ENCODE peak calls at places on chromosomes 5 and 9, in five cellular contexts. E is tibial nerve, N is Peyer's patch, D is prostate gland, W is upper lobe of left lung. I is an unnamed sample.

GRCh38 chr9:88535226-88535931 is 401 bp downstream of the NXNL2 start:
- DNase-seq in E (no peak), N (peak; percentile 59), D (peak; percentile 30), W (peak; percentile 88), I (no peak)

GRCh38 chr9:137275203-137275936 is 2.2 kb upstream of the TOR4A start:
- DNase-seq in E (no peak), N (no peak), D (no peak), W (peak; percentile 77), I (no peak)

GRCh38 chr5:149452007-149452664 is 73.0 kb upstream of the IL17B start:
- DNase-seq in E (no peak), N (peak; percentile 84), D (no peak), W (no peak), I (no peak)

GRCh38 chr9:32384002-32384363 is 460 bp upstream of the ACO1 start:
- DNase-seq in E (no peak), N (no peak), D (no peak), W (no peak), I (no peak)

GRCh38 chr9:99345936-99346335 is 123.9 kb downstream of the SEC61B start:
- DNase-seq in E (no peak), N (no peak), D (no peak), W (no peak), I (no peak)

GRCh38 chr5:76601470-76601869 is 21.7 kb downstream of the F2RL2 start:
- DNase-seq in E (no peak), N (no peak), D (peak; percentile 24), W (no peak), I (no peak)

GRCh38 chr5:142845402-142845901 is 75.3 kb downstream of the ARHGAP26 start:
- DNase-seq in E (no peak), N (no peak), D (no peak), W (no peak), I (no peak)

GRCh38 chr9:22452415-22453010 is 5.9 kb downstream of the DMRTA1 start:
- DNase-seq in E (peak; percentile 48), N (no peak), D (peak; percentile 29), W (no peak), I (peak; percentile 20)

GRCh38 chr5:158051036-158051435 is 192.1 kb upstream of the CLINT1 start:
- DNase-seq in E (no peak), N (no peak), D (no peak), W (no peak), I (no peak)

GRCh38 chr9:112793213-112793810 is 42.8 kb downstream of the SNX30 start:
- DNase-seq in E (peak; percentile 17), N (peak; percentile 82), D (peak; percentile 26), W (no peak), I (peak; percentile 50)

GRCh38 chr9:99140685-99141314 is 35.9 kb downstream of the TGFBR1 start:
- DNase-seq in E (no peak), N (no peak), D (peak; percentile 36), W (no peak), I (peak; percentile 19)

GRCh38 chr5:140205216-140205615 is 30.2 kb downstream of the CYSTM1 start:
- DNase-seq in E (no peak), N (no peak), D (no peak), W (no peak), I (peak; percentile 59)

GRCh38 chr9:38195737-38196161 is 126.7 kb upstream of the SHB start:
- DNase-seq in E (no peak), N (no peak), D (no peak), W (no peak), I (no peak)

GRCh38 chr5:56088967-56089829 is 94.4 kb upstream of the IL6ST start:
- DNase-seq in E (no peak), N (no peak), D (no peak), W (no peak), I (no peak)

GRCh38 chr5:77867914-77868313 is 91.8 kb upstream of the TBCA start:
- DNase-seq in E (no peak), N (no peak), D (no peak), W (no peak), I (no peak)

GRCh38 chr5:151448038-151448985 is 909 bp downstream of the SLC36A1 start:
- DNase-seq in E (no peak), N (peak; percentile 60), D (peak; percentile 22), W (no peak), I (no peak)

GRCh38 chr5:39157679-39158078 is 61.7 kb downstream of the FYB1 start:
- DNase-seq in E (no peak), N (no peak), D (no peak), W (no peak), I (no peak)

GRCh38 chr9:37880916-37881479 is 22.9 kb downstream of the SLC25A51 start:
- DNase-seq in E (no peak), N (no peak), D (no peak), W (no peak), I (no peak)

GRCh38 chr9:92988215-92988731 is 41.0 kb downstream of the FGD3 start:
- DNase-seq in E (no peak), N (no peak), D (no peak), W (no peak), I (no peak)

GRCh38 chr9:117204971-117205370 is 209.9 kb downstream of the ASTN2 start:
- DNase-seq in E (no peak), N (no peak), D (no peak), W (no peak), I (no peak)

GRCh38 chr5:31131381-31131811 is 62.1 kb upstream of the CDH6 start:
- DNase-seq in E (no peak), N (no peak), D (no peak), W (no peak), I (no peak)

GRCh38 chr9:18473551-18474279 is at the start of gene ADAMTSL1:
- DNase-seq in E (no peak), N (no peak), D (peak; percentile 40), W (no peak), I (no peak)

GRCh38 chr5:10705736-10706135 is 55.3 kb downstream of the DAP start:
- DNase-seq in E (no peak), N (no peak), D (no peak), W (no peak), I (no peak)

GRCh38 chr9:34707130-34707529 is 2.8 kb downstream of the CCL21 start:
- DNase-seq in E (no peak), N (no peak), D (no peak), W (no peak), I (no peak)

GRCh38 chr9:34701769-34702736 is 7.9 kb downstream of the CCL21 start:
- DNase-seq in E (peak; percentile 74), N (peak; percentile 92), D (peak; percentile 83), W (peak; percentile 96), I (peak; percentile 70)

DNA sequence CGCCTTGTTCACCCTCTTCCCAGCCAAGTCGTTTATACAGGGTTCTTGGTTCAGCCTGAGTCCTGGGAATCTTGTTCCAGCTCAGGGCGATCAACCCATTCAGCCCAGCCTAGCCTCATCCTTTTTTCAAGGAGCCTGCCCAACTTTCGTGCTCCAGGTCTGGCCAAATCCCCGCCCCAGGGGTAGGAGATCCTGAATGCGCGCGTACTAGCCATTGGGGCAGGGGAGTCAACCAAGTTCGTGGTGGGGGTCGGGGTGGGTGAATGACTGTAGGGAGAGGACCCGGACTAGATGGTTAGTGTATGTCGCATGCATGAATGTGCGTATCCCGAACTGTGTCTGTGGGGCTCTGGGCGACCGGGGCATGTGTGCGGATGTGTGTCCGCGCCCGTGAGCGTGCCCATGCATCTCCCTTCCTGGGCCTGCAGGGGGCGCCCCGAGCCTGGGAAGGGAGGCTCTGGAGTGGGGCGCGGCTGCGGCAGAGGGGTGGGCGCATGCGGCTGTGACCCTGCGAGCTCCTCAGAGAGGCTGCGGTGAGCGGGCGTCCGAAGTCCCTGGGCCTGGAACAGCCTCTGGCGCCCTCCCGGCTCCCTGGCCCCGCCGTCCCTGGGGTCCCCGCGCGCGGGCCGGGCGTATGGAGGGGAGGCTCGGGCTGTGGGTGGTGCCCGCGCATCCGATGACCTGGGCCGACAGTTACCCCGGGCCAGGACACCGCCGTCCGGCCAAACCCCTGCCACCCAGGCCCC is 8.7 kb downstream of the CCL21 start:
- DNase-seq in E (peak; percentile 58), N (peak; percentile 83), D (peak; percentile 46), W (peak; percentile 93), I (peak; percentile 45)
- TF ChIP-seq CTCF in E (peak; percentile 91), N (peak; percentile 72), D (peak; percentile 92), W (peak; percentile 95), I (peak; percentile 92)

DNA sequence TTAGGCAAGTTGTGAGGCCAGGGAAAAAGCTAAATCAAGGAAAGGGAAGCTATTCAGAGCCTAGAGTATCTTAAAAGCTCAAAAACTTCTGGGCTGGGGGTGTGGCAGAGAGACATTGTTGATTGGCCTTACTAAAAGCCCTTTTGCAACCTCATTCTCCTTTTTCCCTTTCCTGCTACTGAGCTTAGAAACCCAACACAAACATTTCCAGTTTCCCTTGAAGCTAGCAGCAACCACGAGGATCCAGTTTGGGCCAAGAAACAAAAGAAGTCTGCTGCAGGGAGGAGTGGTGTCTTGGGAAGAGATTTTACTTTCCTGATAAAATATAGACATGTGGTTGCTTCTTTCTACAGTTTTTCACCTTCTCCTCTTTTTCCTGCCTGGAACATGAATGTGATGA is 135.5 kb upstream of the KLF9 start:
- DNase-seq in E (no peak), N (no peak), D (no peak), W (no peak), I (no peak)
- H3K27ac ChIP-seq in E (peak overlapping the region; percentile 8), N (no peak overlapping the region), D (no peak overlapping the region), W (no peak overlapping the region), I (no peak overlapping the region)

DNA sequence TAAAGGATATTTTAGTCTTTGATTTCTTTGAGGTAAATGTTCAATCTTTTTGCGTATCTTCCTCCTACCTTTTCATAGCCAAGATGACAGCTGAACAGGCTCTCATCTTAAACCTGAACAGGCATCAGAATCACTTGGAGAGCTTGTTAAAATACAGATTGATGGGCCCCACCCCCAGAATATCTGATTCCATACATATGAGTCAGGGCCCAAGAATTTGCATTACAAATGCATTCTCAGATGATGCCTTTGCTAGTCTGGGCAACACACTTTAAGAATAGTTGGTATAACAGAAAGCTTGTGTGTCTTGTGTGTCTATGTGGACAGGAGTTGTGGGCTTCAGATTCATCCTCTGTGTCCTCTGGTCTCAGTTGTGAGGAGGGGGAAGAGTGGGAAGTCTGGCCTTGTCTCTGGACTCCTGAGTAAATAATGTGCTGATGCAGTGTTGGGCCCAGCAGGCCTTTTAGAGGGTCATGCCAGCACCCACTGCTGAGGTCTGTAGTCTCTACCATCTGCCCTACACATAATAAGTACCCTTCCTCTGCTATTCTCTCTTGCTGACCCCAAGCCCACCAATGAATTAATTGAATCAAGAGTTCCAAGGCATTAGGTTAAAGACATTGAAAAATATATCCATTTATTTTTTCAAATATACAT is 43.1 kb downstream of the PTCD2 start:
- DNase-seq in E (no peak), N (no peak), D (no peak), W (no peak), I (no peak)
- TF ChIP-seq POLR2A in E (no peak), N (no peak), D (no peak), W (no peak), I (no peak)

DNA sequence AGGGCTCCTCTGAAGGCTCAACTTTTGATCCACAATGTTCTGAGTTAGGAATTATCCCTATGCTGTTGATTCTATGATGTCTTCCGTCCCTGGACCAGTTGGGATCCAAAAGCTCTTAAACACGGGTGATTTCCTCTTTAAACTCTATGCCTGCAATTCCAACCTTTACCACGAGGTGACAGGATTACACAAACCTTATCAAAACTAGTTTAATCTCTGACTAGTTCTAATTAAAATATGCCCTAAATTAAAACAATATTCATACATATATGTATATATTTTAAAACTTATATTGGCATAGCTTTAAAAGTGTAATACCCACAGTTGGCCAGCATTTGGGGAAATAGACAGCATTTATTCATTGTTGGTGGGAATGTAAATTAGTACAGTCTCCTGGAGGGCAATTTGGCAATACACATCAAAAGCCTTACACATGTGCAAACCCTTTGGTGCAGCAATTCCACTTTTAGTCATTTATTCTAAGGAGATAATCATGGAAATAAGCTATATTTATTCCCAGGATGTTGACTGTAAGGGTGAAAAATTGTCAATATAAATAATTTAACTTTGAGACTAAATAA is 51.6 kb upstream of the PHYKPL start:
- DNase-seq in E (no peak), N (no peak), D (no peak), W (no peak), I (no peak)
- TF ChIP-seq CTCF in E (peak; percentile 39), N (peak; percentile 60), D (no peak), W (peak; percentile 28), I (peak; percentile 25)

I was measured in gastrocnemius medialis.